ENCODE peak calls at places on chromosome 12, in eight cellular contexts. V, M, S, Q, I, Z, R and J are unnamed samples.

GRCh38 chr12:50785406-50785805 is 21.5 kb downstream of the ATF1 start:
- DNase-seq in Q (no peak), V (no peak), Z (no peak), M (no peak), R (no peak), I (no peak), S (no peak), J (no peak)

GRCh38 chr12:114878781-114879180 is 194.8 kb upstream of the TBX3 start:
- DNase-seq in Z (no peak), I (no peak), Q (no peak), R (no peak), V (no peak), S (peak; percentile 88), M (no peak), J (no peak)

GRCh38 chr12:82725741-82726140 is 39.0 kb downstream of the TMTC2 start:
- DNase-seq in Z (no peak), M (no peak), R (no peak), V (no peak), I (no peak), S (no peak), Q (no peak), J (no peak)

GRCh38 chr12:646303-647038 is 16.8 kb downstream of the NINJ2 start:
- DNase-seq in V (no peak), Q (peak; percentile 48), I (peak; percentile 43), M (peak; percentile 77), R (no peak), S (no peak), Z (peak; percentile 75), J (peak; percentile 28)

GRCh38 chr12:61524851-61525250 is 735.4 kb upstream of the USP15 start:
- DNase-seq in S (no peak), Z (no peak), Q (no peak), I (no peak), R (no peak), V (no peak), M (no peak), J (no peak)

GRCh38 chr12:56129210-56129691 is 1.2 kb downstream of the ESYT1 start:
- DNase-seq in Z (peak; percentile 84), Q (no peak), I (peak; percentile 87), V (peak; percentile 59), M (peak; percentile 86), R (peak; percentile 58), S (peak; percentile 65), J (peak; percentile 45)

GRCh38 chr12:53551889-53552291 is 44.6 kb upstream of the NPFF start:
- DNase-seq in R (no peak), M (no peak), S (no peak), Z (no peak), Q (no peak), V (peak; percentile 83), I (no peak), J (no peak)

GRCh38 chr12:57620245-57620935 is 9.2 kb downstream of the ARHGEF25 start:
- DNase-seq in V (no peak), R (no peak), Z (no peak), S (no peak), I (no peak), Q (no peak), M (no peak), J (no peak)

GRCh38 chr12:54405573-54405972 is 13.5 kb downstream of the ITGA5 start:
- DNase-seq in I (no peak), Q (no peak), V (no peak), R (no peak), Z (no peak), M (peak; percentile 20), S (no peak), J (no peak)

GRCh38 chr12:51307655-51308593 is 16.1 kb downstream of the BIN2 start:
- DNase-seq in Q (no peak), Z (no peak), S (no peak), R (no peak), M (no peak), I (peak; percentile 15), V (no peak), J (peak; percentile 5)

GRCh38 chr12:75936525-75937450 is 94.8 kb downstream of the PHLDA1 start:
- DNase-seq in V (no peak), I (no peak), M (no peak), Q (no peak), R (no peak), S (no peak), Z (no peak), J (no peak)

GRCh38 chr12:56591961-56592360 is 38.2 kb downstream of the BAZ2A start:
- DNase-seq in Q (no peak), V (no peak), I (no peak), Z (no peak), S (no peak), M (no peak), R (no peak), J (no peak)

GRCh38 chr12:9625019-9625418 is 17.3 kb upstream of the KLRB1 start:
- DNase-seq in S (peak; percentile 25), M (no peak), V (no peak), I (no peak), Q (no peak), Z (no peak), R (no peak), J (no peak)

GRCh38 chr12:76505050-76505449 is 54.5 kb downstream of the OSBPL8 start:
- DNase-seq in R (no peak), S (no peak), I (no peak), V (no peak), M (no peak), Z (no peak), Q (no peak), J (no peak)

GRCh38 chr12:12072064-12072760 is 1.5 kb downstream of the BCL2L14 start:
- DNase-seq in R (peak; percentile 68), V (no peak), S (no peak), Z (no peak), I (no peak), Q (no peak), M (no peak), J (peak; percentile 19)

GRCh38 chr12:118060301-118061010 is 523 bp downstream of the WSB2 start:
- DNase-seq in I (peak; percentile 41), V (no peak), R (peak; percentile 47), M (peak; percentile 79), Z (peak; percentile 74), Q (no peak), S (peak; percentile 38), J (peak; percentile 33)

GRCh38 chr12:105561981-105562726 is 231.7 kb downstream of the C12orf75 start:
- DNase-seq in Z (peak; percentile 48), M (no peak), V (no peak), Q (peak; percentile 38), I (no peak), S (no peak), R (peak; percentile 11), J (peak; percentile 55)

GRCh38 chr12:114238808-114239207 is 167.1 kb downstream of the TBX5 start:
- DNase-seq in S (no peak), V (no peak), Z (no peak), I (peak; percentile 4), M (no peak), R (no peak), Q (no peak), J (no peak)

GRCh38 chr12:95538656-95539055 is 12.6 kb downstream of the USP44 start:
- DNase-seq in S (no peak), V (no peak), M (no peak), Q (no peak), Z (no peak), I (no peak), R (no peak), J (no peak)

GRCh38 chr12:25040593-25040992 is 91.7 kb upstream of the BCAT1 start:
- DNase-seq in Z (no peak), M (no peak), Q (no peak), R (no peak), V (no peak), S (no peak), I (no peak), J (no peak)

GRCh38 chr12:108017658-108018057 is 111.4 kb upstream of the WSCD2 start:
- DNase-seq in R (no peak), I (no peak), S (no peak), Z (no peak), V (no peak), Q (no peak), M (no peak), J (no peak)

GRCh38 chr12:46492471-46493351 is 120.1 kb upstream of the SLC38A2 start:
- DNase-seq in R (peak; percentile 30), M (no peak), Z (no peak), Q (no peak), V (no peak), I (no peak), S (peak; percentile 78), J (no peak)

GRCh38 chr12:388547-389137 is 478 bp downstream of the KDM5A start:
- DNase-seq in R (no peak), Z (no peak), I (peak; percentile 24), S (peak; percentile 33), Q (no peak), V (peak; percentile 39), M (peak; percentile 66), J (no peak)

GRCh38 chr12:31508436-31509150 is 82.3 kb downstream of the DENND5B start:
- DNase-seq in R (no peak), I (no peak), S (no peak), Q (no peak), M (no peak), Z (no peak), V (no peak), J (no peak)
- H3K27ac ChIP-seq in R (no peak overlapping the region), I (no peak overlapping the region), S (no peak overlapping the region), Q (peak overlapping the region; percentile 70), M (no peak overlapping the region), Z (peak overlapping the region; percentile 31), V (no peak overlapping the region), J (no peak overlapping the region)

DNA sequence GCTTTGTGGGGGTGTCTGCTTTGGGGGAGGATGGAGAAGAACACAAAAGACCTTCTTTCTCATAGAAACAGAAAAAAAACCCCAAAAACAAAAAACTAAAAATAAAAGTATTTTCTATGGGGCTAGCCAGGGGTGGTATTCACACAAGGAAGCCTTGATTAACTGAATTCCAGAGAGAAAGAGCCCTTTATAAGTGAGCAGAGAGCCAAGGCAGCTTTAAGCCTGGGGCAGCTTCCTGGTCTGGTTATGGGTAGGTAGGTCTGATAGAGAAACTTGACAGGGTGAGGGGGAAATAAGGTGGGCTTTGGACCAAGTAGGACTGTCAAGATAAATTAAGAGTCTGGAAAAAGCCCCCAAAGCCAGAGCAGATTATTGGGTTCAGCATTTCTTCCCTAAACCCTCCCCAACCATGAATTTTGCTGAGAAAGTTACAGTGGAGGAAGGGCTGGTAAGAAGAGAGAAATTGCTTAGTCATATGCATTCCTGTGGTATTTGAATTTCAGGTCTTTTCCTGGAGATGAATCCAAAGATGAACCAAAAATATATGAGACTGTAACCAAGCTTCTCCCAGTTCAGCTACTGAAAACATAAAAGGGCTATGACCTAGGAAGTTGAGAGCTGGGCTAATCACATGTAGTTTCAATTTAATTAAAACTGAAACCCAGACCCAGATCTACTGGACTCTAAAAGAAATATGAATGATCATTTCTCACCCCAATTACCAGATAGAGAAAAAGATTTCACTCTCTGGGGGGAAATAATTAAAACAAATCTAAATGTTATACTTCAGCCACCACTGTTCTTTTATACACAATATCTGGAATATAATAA is 144.8 kb downstream of the TBC1D30 start:
- DNase-seq in Z (no peak), I (no peak), M (no peak), V (peak; percentile 36), Q (no peak), S (no peak), R (no peak), J (no peak)
- H3K27ac ChIP-seq in Z (no peak overlapping the region), I (no peak overlapping the region), M (no peak overlapping the region), V (no peak overlapping the region), Q (no peak overlapping the region), S (no peak overlapping the region), R (no peak overlapping the region), J (no peak overlapping the region)

GRCh38 chr12:120887253-120888043 is 16.7 kb downstream of the SPPL3 start:
- DNase-seq in R (no peak), V (peak; percentile 12), I (no peak), M (no peak), Q (no peak), S (no peak), Z (no peak), J (no peak)
- H3K27ac ChIP-seq in R (no peak overlapping the region), V (no peak overlapping the region), I (no peak overlapping the region), M (no peak overlapping the region), Q (no peak overlapping the region), S (no peak overlapping the region), Z (no peak overlapping the region), J (no peak overlapping the region)

GRCh38 chr12:131239384-131240094 is 285.8 kb downstream of the ADGRD1 start:
- DNase-seq in S (no peak), V (no peak), R (no peak), I (peak; percentile 60), Q (no peak), Z (no peak), M (no peak), J (no peak)
- H3K27ac ChIP-seq in S (no peak overlapping the region), V (no peak overlapping the region), R (no peak overlapping the region), I (peak overlapping the region; percentile 13), Q (no peak overlapping the region), Z (no peak overlapping the region), M (no peak overlapping the region), J (no peak overlapping the region)